ENCODE peak calls at places on chromosomes 5 and 9, in five cellular contexts. E, T, X, C and J are unnamed samples.

GRCh38 chr9:4547016-4547415 is 56.7 kb downstream of the SLC1A1 start:
- DNase-seq in E (no peak), T (no peak), X (no peak), C (no peak), J (no peak)

GRCh38 chr9:78437721-78438610 is 141.0 kb downstream of the PSAT1 start:
- DNase-seq in E (peak; percentile 38), T (no peak), X (no peak), C (no peak), J (no peak)

GRCh38 chr5:176985516-176985915 is 21.1 kb downstream of the UIMC1 start:
- DNase-seq in E (no peak), T (no peak), X (no peak), C (no peak), J (no peak)

GRCh38 chr5:123610665-123611406 is 98.9 kb downstream of the CSNK1G3 start:
- DNase-seq in E (peak; percentile 27), T (peak; percentile 35), X (peak; percentile 17), C (no peak), J (peak; percentile 54)

GRCh38 chr5:448061-448765 is 5.2 kb downstream of the EXOC3 start:
- DNase-seq in E (no peak), T (no peak), X (no peak), C (no peak), J (no peak)

GRCh38 chr9:109012009-109012875 is 1.1 kb downstream of the CTNNAL1 start:
- DNase-seq in E (no peak), T (peak; percentile 34), X (no peak), C (no peak), J (peak; percentile 47)

GRCh38 chr9:99105152-99106043 is 485 bp downstream of the TGFBR1 start:
- DNase-seq in E (peak; percentile 20), T (peak; percentile 58), X (no peak), C (peak; percentile 80), J (peak; percentile 52)

GRCh38 chr9:128372784-128373183 is 1.6 kb downstream of the URM1 start:
- DNase-seq in E (no peak), T (no peak), X (no peak), C (no peak), J (no peak)

GRCh38 chr9:76298497-76299144 is 95.6 kb downstream of the RFK start:
- DNase-seq in E (no peak), T (no peak), X (no peak), C (no peak), J (no peak)

GRCh38 chr5:94830520-94830919 is 212.1 kb downstream of the SLF1 start:
- DNase-seq in E (no peak), T (peak; percentile 9), X (no peak), C (no peak), J (no peak)

GRCh38 chr9:134681061-134681661 is 39.6 kb downstream of the COL5A1 start:
- DNase-seq in E (peak; percentile 42), T (no peak), X (no peak), C (no peak), J (no peak)

GRCh38 chr5:165029471-165029870 is 1524.1 kb downstream of the MAT2B start:
- DNase-seq in E (no peak), T (peak; percentile 32), X (no peak), C (no peak), J (peak; percentile 6)

GRCh38 chr9:1979815-1980367 is 35.3 kb upstream of the SMARCA2 start:
- DNase-seq in E (no peak), T (no peak), X (peak; percentile 35), C (no peak), J (no peak)

GRCh38 chr5:139137703-139138102 is 60.5 kb downstream of the SIL1 start:
- DNase-seq in E (no peak), T (peak; percentile 42), X (no peak), C (no peak), J (peak; percentile 16)

GRCh38 chr9:126407125-126407870 is 80.7 kb downstream of the MVB12B start:
- DNase-seq in E (no peak), T (no peak), X (no peak), C (no peak), J (no peak)

DNA sequence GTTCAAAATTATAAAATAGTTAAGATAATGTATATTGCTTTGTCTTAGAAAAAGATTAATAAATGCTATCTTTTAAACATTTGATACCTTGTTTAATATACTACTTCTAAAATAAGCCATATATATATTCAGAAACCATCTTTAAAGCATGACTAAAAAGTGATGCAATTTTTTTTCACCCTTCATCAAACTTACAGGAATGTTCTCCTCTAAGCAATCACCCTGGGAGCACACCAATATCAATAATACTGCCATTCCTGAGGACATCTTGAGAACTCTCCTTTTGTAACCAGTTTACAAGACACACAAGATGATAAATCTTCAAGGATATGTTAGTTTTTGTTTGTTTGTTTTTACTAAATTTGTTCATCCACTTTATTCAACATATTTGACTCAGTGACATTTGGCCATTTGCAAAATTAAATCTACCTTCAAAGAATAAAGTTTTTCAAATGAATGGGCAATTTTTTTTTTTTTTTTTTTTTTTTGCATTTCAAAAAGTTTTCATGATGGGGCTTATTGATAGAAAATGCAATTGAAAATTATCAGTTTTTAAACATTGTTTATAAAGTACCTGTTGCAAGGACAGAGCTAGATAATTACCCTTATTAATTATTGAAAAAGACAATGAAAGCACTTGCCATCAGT is 17.2 kb downstream of the FOXD1 start:
- DNase-seq in E (no peak), T (no peak), X (no peak), C (no peak), J (no peak)
- TF ChIP-seq SUZ12 in E (no peak), T (no peak), X (no peak), C (no peak), J (no peak)

GRCh38 chr5:142435410-142436115 is 110.7 kb upstream of the SPRY4 start:
- DNase-seq in E (no peak), T (no peak), X (no peak), C (no peak), J (no peak)

GRCh38 chr5:142432369-142432863 is 107.6 kb upstream of the SPRY4 start:
- DNase-seq in E (no peak), T (no peak), X (no peak), C (no peak), J (no peak)

GRCh38 chr5:142433526-142434321 is 108.9 kb upstream of the SPRY4 start:
- DNase-seq in E (no peak), T (no peak), X (no peak), C (no peak), J (peak; percentile 46)

GRCh38 chr5:142434322-142434612 is 109.4 kb upstream of the SPRY4 start:
- DNase-seq in E (no peak), T (no peak), X (no peak), C (no peak), J (no peak)

GRCh38 chr5:142432961-142433360 is 108.1 kb upstream of the SPRY4 start:
- DNase-seq in E (no peak), T (no peak), X (no peak), C (no peak), J (no peak)
- TF ChIP-seq SUZ12 in E (no peak), T (no peak), X (no peak), C (no peak), J (no peak)

DNA sequence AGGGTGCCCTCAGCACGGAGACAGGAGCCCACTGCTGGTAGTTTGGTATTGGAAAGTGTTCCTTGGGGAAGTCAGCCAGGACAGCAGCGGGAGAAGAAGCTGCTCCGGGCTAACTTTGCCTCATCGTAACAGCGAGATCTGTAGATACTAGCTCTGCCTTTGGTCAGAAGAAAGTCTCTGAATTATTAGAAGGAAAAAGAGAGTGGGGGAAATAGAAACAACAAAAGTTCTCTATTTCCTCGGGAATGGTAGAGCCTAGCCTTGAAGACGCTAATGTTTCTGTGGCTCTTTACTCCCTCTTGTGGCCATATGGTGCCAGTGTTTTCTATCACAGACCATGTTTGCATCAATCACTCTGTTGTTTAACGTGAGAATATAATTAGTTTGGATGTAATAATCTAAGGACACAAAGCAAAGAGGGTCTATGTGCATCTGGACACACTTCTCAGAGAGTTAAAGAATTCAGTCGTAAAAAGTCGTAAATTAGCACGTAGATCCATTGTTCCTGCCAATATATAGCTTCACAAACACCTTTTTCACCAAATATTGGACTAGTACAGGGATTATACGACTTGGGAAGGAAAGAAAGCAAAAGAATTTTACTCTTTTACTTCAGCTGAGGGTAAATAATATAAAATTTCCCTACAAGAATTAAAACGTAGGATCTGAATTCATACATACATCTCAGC is 40.2 kb upstream of the HSD17B4 start:
- DNase-seq in E (peak; percentile 47), T (peak; percentile 71), X (peak; percentile 65), C (peak; percentile 65), J (peak; percentile 57)
- TF ChIP-seq SUZ12 in E (no peak), T (no peak), X (no peak), C (no peak), J (no peak)

GRCh38 chr5:134113572-134113907 is 941 bp upstream of the TCF7 start:
- DNase-seq in E (no peak), T (no peak), X (no peak), C (no peak), J (no peak)

GRCh38 chr5:134111741-134112647 is 2.5 kb upstream of the TCF7 start:
- DNase-seq in E (no peak), T (no peak), X (no peak), C (no peak), J (no peak)

GRCh38 chr5:134112726-134113571 is 1.5 kb upstream of the TCF7 start:
- DNase-seq in E (no peak), T (no peak), X (no peak), C (no peak), J (no peak)

GRCh38 chr5:134106991-134107701 is 7.3 kb upstream of the TCF7 start:
- DNase-seq in E (no peak), T (no peak), X (no peak), C (no peak), J (no peak)

DNA sequence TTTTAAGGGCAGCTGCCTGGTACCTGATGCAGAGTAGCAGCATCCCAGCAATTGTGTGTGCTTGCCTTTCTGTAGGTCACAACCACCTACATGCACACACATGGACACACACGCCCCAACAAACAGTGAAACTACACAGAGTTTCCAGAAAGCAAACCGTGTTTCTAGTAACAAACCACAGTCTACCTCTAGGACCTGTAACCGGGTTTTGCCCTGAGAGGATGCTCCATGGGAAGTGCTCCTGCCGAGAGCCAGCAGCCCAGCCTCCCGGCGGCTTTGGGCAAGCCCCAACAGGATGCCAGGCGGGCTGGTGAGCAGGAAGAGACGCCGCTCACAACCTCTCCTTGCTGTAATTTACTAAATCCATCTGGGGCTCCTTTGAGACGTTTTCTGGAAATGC is 4.1 kb upstream of the TCF7 start:
- DNase-seq in E (no peak), T (no peak), X (no peak), C (no peak), J (no peak)
- TF ChIP-seq SUZ12 in E (no peak), T (no peak), X (no peak), C (no peak), J (no peak)

DNA sequence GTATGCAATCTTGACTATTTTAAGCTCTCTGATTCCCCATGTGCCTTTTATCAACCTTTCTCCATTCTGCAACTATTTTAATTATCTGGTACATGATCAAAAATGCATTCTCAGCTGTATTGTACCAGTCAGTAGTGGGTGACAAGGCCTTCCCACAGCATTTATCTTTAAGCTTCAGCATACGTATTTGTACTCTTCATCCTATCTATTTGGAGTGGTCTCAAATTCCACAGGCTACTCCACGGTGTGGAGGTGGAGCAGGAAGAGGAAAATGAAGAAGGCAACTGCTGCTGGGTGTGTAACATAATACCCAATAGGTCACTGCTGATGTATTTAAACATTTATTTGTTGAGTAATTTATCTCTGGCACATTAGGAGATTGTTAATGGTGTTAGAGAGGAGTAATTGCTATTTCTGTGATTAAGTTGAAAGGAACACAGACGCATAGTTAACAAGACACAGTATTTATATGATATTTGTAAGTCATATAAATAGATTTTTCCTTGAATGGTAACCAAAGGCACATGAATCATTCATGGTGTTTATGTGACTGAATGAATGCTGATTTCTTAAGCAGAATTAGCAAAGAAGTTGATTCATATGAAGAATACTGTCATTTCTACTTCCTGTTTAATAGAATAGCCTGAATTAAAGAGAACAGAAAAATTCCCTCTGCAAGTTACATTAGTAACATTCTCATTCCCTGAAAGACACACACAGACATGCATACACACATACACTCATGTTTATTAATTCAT is 153.8 kb upstream of the NR3C1 start:
- DNase-seq in E (no peak), T (no peak), X (peak; percentile 11), C (no peak), J (no peak)
- TF ChIP-seq SUZ12 in E (no peak), T (no peak), X (no peak), C (no peak), J (no peak)